ENCODE peak calls at places on chromosomes 4 and X, in eight cellular contexts. One of them, this sample, is unnamed.

GRCh38 chr4:108540536-108540935 is 79.8 kb upstream of the RPL34 start:
- DNase-seq in AG10803: no peak
- DNase-seq in lung: no peak
- DNase-seq in thoracic aorta: no peak
- DNase-seq in SK-N-SH: no peak
- DNase-seq in PC-3: no peak
- DNase-seq in endothelial cell of umbilical vein: no peak
- DNase-seq in WERI-Rb-1: no peak
- DNase-seq in this sample: no peak

GRCh38 chr4:16824278-16824806 is 74.1 kb downstream of the LDB2 start:
- DNase-seq in AG10803: peak
- DNase-seq in lung: no peak
- DNase-seq in thoracic aorta: no peak
- DNase-seq in SK-N-SH: no peak
- DNase-seq in PC-3: no peak
- DNase-seq in endothelial cell of umbilical vein: no peak
- DNase-seq in WERI-Rb-1: no peak
- DNase-seq in this sample: no peak

GRCh38 chrX:138917781-138918180 is 206.3 kb upstream of the FGF13 start:
- DNase-seq in AG10803: peak
- DNase-seq in lung: no peak
- DNase-seq in thoracic aorta: no peak
- DNase-seq in SK-N-SH: no peak
- DNase-seq in PC-3: peak
- DNase-seq in endothelial cell of umbilical vein: no peak
- DNase-seq in WERI-Rb-1: no peak
- DNase-seq in this sample: peak

GRCh38 chr4:185740471-185740873 is 71.5 kb downstream of the SORBS2 start:
- DNase-seq in AG10803: peak
- DNase-seq in lung: no peak
- DNase-seq in thoracic aorta: no peak
- DNase-seq in SK-N-SH: no peak
- DNase-seq in PC-3: no peak
- DNase-seq in endothelial cell of umbilical vein: no peak
- DNase-seq in WERI-Rb-1: no peak
- DNase-seq in this sample: no peak

GRCh38 chrX:54494166-54494969 is 1.7 kb downstream of the FGD1 start:
- DNase-seq in AG10803: no peak
- DNase-seq in lung: no peak
- DNase-seq in thoracic aorta: no peak
- DNase-seq in SK-N-SH: no peak
- DNase-seq in PC-3: no peak
- DNase-seq in endothelial cell of umbilical vein: no peak
- DNase-seq in WERI-Rb-1: no peak
- DNase-seq in this sample: peak

GRCh38 chr4:158948071-158948470 is 154.8 kb upstream of the RAPGEF2 start:
- DNase-seq in AG10803: no peak
- DNase-seq in lung: no peak
- DNase-seq in thoracic aorta: no peak
- DNase-seq in SK-N-SH: no peak
- DNase-seq in PC-3: no peak
- DNase-seq in endothelial cell of umbilical vein: no peak
- DNase-seq in WERI-Rb-1: no peak
- DNase-seq in this sample: no peak

GRCh38 chr4:113618205-113618604 is 143.3 kb downstream of the CAMK2D start:
- DNase-seq in AG10803: peak
- DNase-seq in lung: no peak
- DNase-seq in thoracic aorta: no peak
- DNase-seq in SK-N-SH: no peak
- DNase-seq in PC-3: no peak
- DNase-seq in endothelial cell of umbilical vein: no peak
- DNase-seq in WERI-Rb-1: no peak
- DNase-seq in this sample: peak

GRCh38 chr4:48261288-48261687 is 8.3 kb downstream of the TEC start:
- DNase-seq in AG10803: no peak
- DNase-seq in lung: no peak
- DNase-seq in thoracic aorta: no peak
- DNase-seq in SK-N-SH: no peak
- DNase-seq in PC-3: no peak
- DNase-seq in endothelial cell of umbilical vein: no peak
- DNase-seq in WERI-Rb-1: no peak
- DNase-seq in this sample: peak

GRCh38 chr4:153413827-153414226 is 52.3 kb upstream of the TMEM131L start:
- DNase-seq in AG10803: no peak
- DNase-seq in lung: no peak
- DNase-seq in thoracic aorta: no peak
- DNase-seq in SK-N-SH: no peak
- DNase-seq in PC-3: no peak
- DNase-seq in endothelial cell of umbilical vein: no peak
- DNase-seq in WERI-Rb-1: no peak
- DNase-seq in this sample: no peak

GRCh38 chr4:88757067-88757466 is 59.4 kb upstream of the NAP1L5 start:
- DNase-seq in AG10803: no peak
- DNase-seq in lung: no peak
- DNase-seq in thoracic aorta: no peak
- DNase-seq in SK-N-SH: no peak
- DNase-seq in PC-3: no peak
- DNase-seq in endothelial cell of umbilical vein: no peak
- DNase-seq in WERI-Rb-1: no peak
- DNase-seq in this sample: peak

GRCh38 chrX:65644621-65645287 is 22.7 kb upstream of the MSN start:
- DNase-seq in AG10803: peak
- DNase-seq in lung: peak
- DNase-seq in thoracic aorta: peak
- DNase-seq in SK-N-SH: peak
- DNase-seq in PC-3: peak
- DNase-seq in endothelial cell of umbilical vein: peak
- DNase-seq in WERI-Rb-1: no peak
- DNase-seq in this sample: peak

GRCh38 chr4:52889778-52890400 is 27.8 kb downstream of the RASL11B start:
- DNase-seq in AG10803: no peak
- DNase-seq in lung: no peak
- DNase-seq in thoracic aorta: no peak
- DNase-seq in SK-N-SH: no peak
- DNase-seq in PC-3: peak
- DNase-seq in endothelial cell of umbilical vein: peak
- DNase-seq in WERI-Rb-1: no peak
- DNase-seq in this sample: no peak

GRCh38 chr4:173486714-173487392 is 43.2 kb downstream of the HAND2 start:
- DNase-seq in AG10803: no peak
- DNase-seq in lung: no peak
- DNase-seq in thoracic aorta: no peak
- DNase-seq in SK-N-SH: no peak
- DNase-seq in PC-3: no peak
- DNase-seq in endothelial cell of umbilical vein: no peak
- DNase-seq in WERI-Rb-1: no peak
- DNase-seq in this sample: peak

GRCh38 chrX:119488749-119489148 is 20.5 kb downstream of the SLC25A5 start:
- DNase-seq in AG10803: peak
- DNase-seq in lung: peak
- DNase-seq in thoracic aorta: no peak
- DNase-seq in SK-N-SH: peak
- DNase-seq in PC-3: peak
- DNase-seq in endothelial cell of umbilical vein: peak
- DNase-seq in WERI-Rb-1: peak
- DNase-seq in this sample: peak

GRCh38 chrX:129360175-129360574 is 163.1 kb downstream of the SMARCA1 start:
- DNase-seq in AG10803: peak
- DNase-seq in lung: no peak
- DNase-seq in thoracic aorta: no peak
- DNase-seq in SK-N-SH: peak
- DNase-seq in PC-3: peak
- DNase-seq in endothelial cell of umbilical vein: peak
- DNase-seq in WERI-Rb-1: peak
- DNase-seq in this sample: peak

GRCh38 chrX:151870603-151871002 is 42.1 kb upstream of the MAGEA4 start:
- DNase-seq in AG10803: peak
- DNase-seq in lung: no peak
- DNase-seq in thoracic aorta: no peak
- DNase-seq in SK-N-SH: no peak
- DNase-seq in PC-3: peak
- DNase-seq in endothelial cell of umbilical vein: peak
- DNase-seq in WERI-Rb-1: no peak
- DNase-seq in this sample: peak

GRCh38 chr4:73615613-73616012 is 4.6 kb downstream of the RASSF6 start:
- DNase-seq in AG10803: no peak
- DNase-seq in lung: no peak
- DNase-seq in thoracic aorta: no peak
- DNase-seq in SK-N-SH: no peak
- DNase-seq in PC-3: no peak
- DNase-seq in endothelial cell of umbilical vein: no peak
- DNase-seq in WERI-Rb-1: no peak
- DNase-seq in this sample: no peak

GRCh38 chr4:32417113-32417704 is 1697.0 kb downstream of the PCDH7 start:
- DNase-seq in AG10803: no peak
- DNase-seq in lung: no peak
- DNase-seq in thoracic aorta: no peak
- DNase-seq in SK-N-SH: no peak
- DNase-seq in PC-3: peak
- DNase-seq in endothelial cell of umbilical vein: no peak
- DNase-seq in WERI-Rb-1: no peak
- DNase-seq in this sample: no peak

GRCh38 chr4:70902577-70903281 is 560 bp downstream of the MOB1B start:
- DNase-seq in AG10803: peak
- DNase-seq in lung: peak
- DNase-seq in thoracic aorta: no peak
- DNase-seq in SK-N-SH: no peak
- DNase-seq in PC-3: peak
- DNase-seq in endothelial cell of umbilical vein: peak
- DNase-seq in WERI-Rb-1: no peak
- DNase-seq in this sample: peak

DNA sequence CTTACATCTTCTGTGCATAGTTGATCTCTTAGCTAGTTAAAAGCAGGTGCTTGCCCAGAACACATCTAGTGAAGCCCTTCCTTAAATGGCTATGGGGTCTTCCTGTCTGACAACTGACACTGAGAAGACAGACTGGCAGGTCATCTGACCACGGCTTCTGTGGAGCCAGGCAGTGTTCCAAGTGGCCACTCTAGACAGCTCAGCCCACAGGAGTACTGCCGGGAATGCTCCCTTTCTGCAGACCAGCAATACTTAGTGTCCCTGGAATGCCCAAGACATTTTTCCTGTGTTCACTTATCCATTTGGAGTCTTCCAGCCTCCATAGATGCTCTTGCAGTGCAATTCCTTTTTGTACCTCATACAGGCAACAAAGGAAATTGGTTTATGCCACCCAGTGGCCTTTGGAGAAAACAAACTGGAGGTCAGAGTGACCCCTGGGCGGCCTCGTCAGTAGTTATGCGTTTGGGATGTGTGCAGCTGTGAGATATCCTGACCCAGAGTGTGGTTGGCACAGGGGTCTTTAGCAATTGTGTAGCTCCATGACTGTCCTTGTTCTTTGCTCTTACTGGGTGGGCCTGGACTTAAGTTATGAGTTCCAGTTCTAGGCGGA is 335.5 kb downstream of the ARHGAP10 start:
- DNase-seq in AG10803: peak
- DNase-seq in lung: no peak
- DNase-seq in thoracic aorta: no peak
- DNase-seq in SK-N-SH: no peak
- DNase-seq in PC-3: no peak
- DNase-seq in endothelial cell of umbilical vein: peak
- DNase-seq in WERI-Rb-1: no peak
- DNase-seq in this sample: no peak
- TF ChIP-seq CTCF in AG10803: no peak
- TF ChIP-seq CTCF in lung: no peak
- TF ChIP-seq CTCF in thoracic aorta: no peak
- TF ChIP-seq CTCF in SK-N-SH: no peak
- TF ChIP-seq CTCF in PC-3: no peak
- TF ChIP-seq CTCF in endothelial cell of umbilical vein: no peak
- TF ChIP-seq CTCF in WERI-Rb-1: no peak
- TF ChIP-seq CTCF in this sample: no peak

GRCh38 chr4:66298596-66298995 is 628.3 kb upstream of the EPHA5 start:
- DNase-seq in AG10803: no peak
- DNase-seq in lung: no peak
- DNase-seq in thoracic aorta: no peak
- DNase-seq in SK-N-SH: no peak
- DNase-seq in PC-3: peak
- DNase-seq in endothelial cell of umbilical vein: no peak
- DNase-seq in WERI-Rb-1: no peak
- DNase-seq in this sample: no peak
- H3K4me3 ChIP-seq in AG10803: no peak
- H3K4me3 ChIP-seq in lung: no peak
- H3K4me3 ChIP-seq in thoracic aorta: no peak
- H3K4me3 ChIP-seq in SK-N-SH: no peak
- H3K4me3 ChIP-seq in PC-3: no peak
- H3K4me3 ChIP-seq in endothelial cell of umbilical vein: no peak
- H3K4me3 ChIP-seq in WERI-Rb-1: no peak
- H3K4me3 ChIP-seq in this sample: no peak

DNA sequence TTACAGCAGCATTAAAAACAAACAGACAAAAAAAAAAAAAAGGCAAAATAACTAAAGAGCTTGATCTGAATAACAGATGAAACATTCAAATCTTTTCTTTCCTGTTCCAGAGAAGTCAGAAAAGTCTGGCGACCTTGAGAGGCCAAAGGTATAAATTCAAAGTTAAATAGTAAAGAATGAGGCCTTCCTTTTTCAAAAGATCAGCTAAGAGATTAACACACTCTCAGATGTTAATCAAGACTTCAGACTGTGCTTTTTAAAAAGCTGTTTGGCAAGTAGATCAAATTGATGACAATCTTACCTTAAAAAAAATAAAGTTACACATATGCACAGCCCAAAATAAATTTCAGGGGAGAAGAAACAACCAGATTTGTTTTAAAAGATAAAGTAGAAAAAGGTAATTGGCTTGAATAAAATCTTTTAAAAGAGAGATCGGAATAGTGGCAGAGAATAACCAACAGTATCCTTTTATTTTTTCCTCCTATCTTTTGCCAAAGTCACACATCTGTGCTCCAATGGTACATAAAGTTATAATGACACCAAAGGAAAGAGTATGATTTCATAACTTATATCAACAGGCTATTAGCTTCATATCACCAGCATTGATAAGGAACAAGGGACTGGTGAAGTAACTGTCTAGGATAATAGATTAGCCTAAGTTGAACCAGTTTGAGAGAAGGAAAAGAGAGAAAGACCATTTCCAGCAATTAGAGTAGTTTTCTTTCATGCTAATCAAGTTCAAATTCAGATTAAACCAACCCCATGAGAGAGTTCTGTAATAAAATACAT is 70.4 kb downstream of the METTL14 start:
- DNase-seq in AG10803: no peak
- DNase-seq in lung: no peak
- DNase-seq in thoracic aorta: no peak
- DNase-seq in SK-N-SH: no peak
- DNase-seq in PC-3: no peak
- DNase-seq in endothelial cell of umbilical vein: no peak
- DNase-seq in WERI-Rb-1: no peak
- DNase-seq in this sample: no peak
- TF ChIP-seq CTCF in AG10803: no peak
- TF ChIP-seq CTCF in lung: no peak
- TF ChIP-seq CTCF in thoracic aorta: no peak
- TF ChIP-seq CTCF in SK-N-SH: no peak
- TF ChIP-seq CTCF in PC-3: no peak
- TF ChIP-seq CTCF in endothelial cell of umbilical vein: no peak
- TF ChIP-seq CTCF in WERI-Rb-1: no peak
- TF ChIP-seq CTCF in this sample: no peak

DNA sequence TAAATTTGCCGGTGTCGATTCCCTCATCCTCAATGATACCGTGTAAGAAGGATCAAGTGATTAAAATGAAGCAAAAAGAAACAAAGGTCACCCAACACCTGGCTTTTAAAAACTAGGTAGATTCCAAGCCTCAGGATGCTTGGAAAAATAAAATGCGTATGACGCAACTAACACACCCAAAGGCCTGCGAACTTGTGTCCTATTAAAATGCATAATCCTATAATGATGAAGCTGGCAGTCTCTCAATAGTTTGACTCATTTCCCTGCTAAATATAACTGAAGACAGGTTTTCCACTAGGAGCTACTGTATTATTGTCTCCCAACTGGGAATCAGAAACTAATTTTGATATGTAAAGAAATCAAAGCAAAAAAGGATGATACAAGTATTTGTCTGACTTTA is 263.2 kb downstream of the DHX15 start:
- DNase-seq in AG10803: peak
- DNase-seq in lung: no peak
- DNase-seq in thoracic aorta: no peak
- DNase-seq in SK-N-SH: no peak
- DNase-seq in PC-3: peak
- DNase-seq in endothelial cell of umbilical vein: no peak
- DNase-seq in WERI-Rb-1: no peak
- DNase-seq in this sample: peak
- H3K4me3 ChIP-seq in AG10803: no peak
- H3K4me3 ChIP-seq in lung: no peak
- H3K4me3 ChIP-seq in thoracic aorta: no peak
- H3K4me3 ChIP-seq in SK-N-SH: no peak
- H3K4me3 ChIP-seq in PC-3: no peak
- H3K4me3 ChIP-seq in endothelial cell of umbilical vein: no peak
- H3K4me3 ChIP-seq in WERI-Rb-1: no peak
- H3K4me3 ChIP-seq in this sample: no peak

This sample was measured in fibroblast of the aortic adventitia.